ENCODE peak calls at places on chromosomes 1 and 21, in four cellular contexts. S, Z, A and D are unnamed samples.

GRCh38 chr1:16076871-16077250 is 3.4 kb upstream of the FAM131C start:
- DNase-seq in S (no peak), Z (peak; percentile 67), A (no peak), D (peak; percentile 33)

GRCh38 chr1:192958871-192959270 is 100.3 kb downstream of the UCHL5 start:
- DNase-seq in S (no peak), A (no peak), Z (no peak), D (peak; percentile 74)

GRCh38 chr21:37915516-37915915 is 741 bp downstream of the KCNJ6 start:
- DNase-seq in Z (no peak), A (no peak), S (no peak), D (no peak)

GRCh38 chr1:150973826-150974579 is 632 bp downstream of the CERS2 start:
- DNase-seq in A (no peak), S (no peak), Z (no peak), D (no peak)

GRCh38 chr1:41851589-41851988 is 67.1 kb downstream of the HIVEP3 start:
- DNase-seq in A (no peak), Z (peak; percentile 14), S (no peak), D (peak; percentile 86)

GRCh38 chr1:245079021-245079609 is 75.7 kb upstream of the KIF26B start:
- DNase-seq in S (no peak), A (peak; percentile 29), Z (peak; percentile 59), D (peak; percentile 77)

GRCh38 chr1:206503591-206504362 is 3.6 kb upstream of the RASSF5 start:
- DNase-seq in Z (peak; percentile 29), S (peak; percentile 79), A (peak; percentile 15), D (peak; percentile 98)

GRCh38 chr1:230232352-230232751 is 165.3 kb downstream of the GALNT2 start:
- DNase-seq in S (no peak), Z (no peak), A (no peak), D (peak; percentile 10)

GRCh38 chr1:159854101-159854692 is 8.3 kb downstream of the VSIG8 start:
- DNase-seq in Z (peak; percentile 69), S (peak; percentile 27), A (no peak), D (no peak)

GRCh38 chr1:27336756-27337155 is 5.1 kb upstream of the SYTL1 start:
- DNase-seq in A (no peak), Z (no peak), S (no peak), D (no peak)

GRCh38 chr1:20199410-20199809 is 13.1 kb upstream of the PLA2G2C start:
- DNase-seq in A (no peak), S (no peak), Z (no peak), D (no peak)

GRCh38 chr1:14263671-14264070 is 334.8 kb upstream of the KAZN start:
- DNase-seq in S (no peak), Z (no peak), A (no peak), D (no peak)

GRCh38 chr1:212283741-212284140 is 1.5 kb upstream of the PPP2R5A start:
- DNase-seq in S (no peak), Z (no peak), A (no peak), D (no peak)

GRCh38 chr21:33078907-33079582 is 9.1 kb downstream of the OLIG1 start:
- DNase-seq in Z (peak; percentile 41), S (peak; percentile 53), A (peak; percentile 17), D (peak; percentile 84)

GRCh38 chr1:176879784-176880620 is 284.5 kb downstream of the ASTN1 start:
- DNase-seq in Z (no peak), A (no peak), S (peak; percentile 93), D (no peak)

GRCh38 chr1:31584869-31585735 is 8.8 kb downstream of the TINAGL1 start:
- DNase-seq in A (no peak), Z (no peak), S (no peak), D (no peak)

GRCh38 chr1:31583082-31583994 is 7.0 kb downstream of the TINAGL1 start:
- DNase-seq in A (no peak), Z (no peak), S (no peak), D (no peak)

GRCh38 chr1:31585736-31586365 is 9.5 kb downstream of the TINAGL1 start:
- DNase-seq in S (no peak), A (no peak), Z (no peak), D (no peak)

GRCh38 chr1:31581821-31582810 is 5.8 kb downstream of the TINAGL1 start:
- DNase-seq in S (no peak), A (no peak), Z (no peak), D (no peak)

DNA sequence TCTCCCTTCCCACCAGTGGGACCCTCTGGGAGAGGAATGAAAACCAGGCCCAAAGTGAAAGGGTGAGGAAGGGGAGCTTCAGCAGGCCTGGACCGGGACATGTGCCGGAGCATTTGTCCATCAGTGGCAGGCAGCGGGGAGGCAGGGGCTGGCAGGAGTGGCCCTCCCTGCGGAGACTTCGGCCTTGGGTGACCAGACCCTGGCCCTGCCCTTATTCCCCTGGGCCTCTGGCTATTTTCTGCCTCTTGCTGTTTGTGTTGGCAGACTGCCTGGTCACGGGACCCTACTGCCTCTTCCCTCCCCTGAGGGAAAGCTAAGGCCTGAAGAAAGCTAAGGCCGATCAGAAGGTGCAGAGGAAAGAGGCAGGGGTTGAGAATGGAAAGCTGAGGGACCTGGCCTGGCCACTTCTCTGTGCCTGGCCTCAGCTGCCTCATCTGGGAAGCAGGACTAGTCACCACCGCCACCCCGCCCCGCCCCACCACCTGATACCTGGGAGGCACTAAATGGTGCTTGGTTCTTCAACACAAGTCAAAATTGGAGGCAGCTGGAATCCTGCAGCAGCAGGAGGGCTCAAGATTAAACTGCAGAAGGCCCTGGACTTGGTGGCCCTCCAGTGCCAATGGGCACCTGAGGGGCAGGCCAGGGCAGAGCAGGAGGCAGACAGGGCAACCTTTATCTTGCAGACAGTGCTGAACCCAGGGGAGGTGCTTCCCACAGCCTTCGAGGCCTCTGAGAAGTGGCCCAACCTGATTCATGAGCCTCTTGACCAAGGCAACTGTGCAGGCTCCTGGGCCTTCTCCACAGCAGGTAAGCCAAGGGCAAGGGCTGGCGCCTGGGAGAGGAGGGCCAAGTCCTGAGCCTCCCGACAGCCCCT is 7.9 kb downstream of the TINAGL1 start:
- DNase-seq in Z (no peak), A (peak; percentile 80), S (no peak), D (peak; percentile 53)
- TF ChIP-seq MAZ in Z (no peak), A (no peak), S (no peak), D (no peak)

DNA sequence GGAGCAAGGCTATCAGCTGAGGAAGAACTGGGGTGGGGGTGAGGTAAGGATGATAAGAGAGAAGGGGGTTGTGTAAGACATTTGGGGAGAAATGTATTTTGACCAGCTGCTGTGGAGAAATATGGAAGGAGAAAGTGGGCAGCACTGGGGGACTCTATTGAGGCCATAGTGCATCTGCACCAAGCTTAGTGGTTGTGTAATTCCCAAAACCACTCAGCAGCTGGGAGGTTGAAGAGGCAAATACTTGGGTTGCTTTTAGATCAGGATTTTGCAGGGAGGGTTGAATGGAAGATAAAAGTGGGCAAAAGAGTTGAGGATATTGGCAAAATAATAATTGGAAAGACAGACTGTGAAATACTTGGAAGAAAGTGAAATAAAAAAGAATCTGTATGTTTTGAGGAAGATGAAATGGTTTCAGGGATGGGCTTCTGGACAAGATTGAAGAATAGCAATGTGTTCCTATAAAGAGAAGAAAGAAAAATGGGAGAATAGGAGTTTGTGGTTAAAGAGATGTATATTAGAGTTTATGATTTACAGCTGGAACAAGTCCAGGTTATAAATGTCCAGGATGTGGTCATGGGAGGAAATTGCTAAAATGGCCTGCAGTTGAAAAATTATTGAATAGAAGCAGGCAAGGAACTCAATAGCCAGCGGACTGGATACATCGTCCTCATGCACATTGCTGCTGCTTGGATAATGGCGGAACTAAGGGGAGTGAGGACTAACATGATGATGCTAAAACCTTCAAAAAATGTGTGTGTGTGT is 162.7 kb downstream of the DNM3 start:
- DNase-seq in A (no peak), S (no peak), Z (no peak), D (peak; percentile 17)
- TF ChIP-seq CEBPB in A (no peak), S (no peak), Z (no peak), D (no peak)

DNA sequence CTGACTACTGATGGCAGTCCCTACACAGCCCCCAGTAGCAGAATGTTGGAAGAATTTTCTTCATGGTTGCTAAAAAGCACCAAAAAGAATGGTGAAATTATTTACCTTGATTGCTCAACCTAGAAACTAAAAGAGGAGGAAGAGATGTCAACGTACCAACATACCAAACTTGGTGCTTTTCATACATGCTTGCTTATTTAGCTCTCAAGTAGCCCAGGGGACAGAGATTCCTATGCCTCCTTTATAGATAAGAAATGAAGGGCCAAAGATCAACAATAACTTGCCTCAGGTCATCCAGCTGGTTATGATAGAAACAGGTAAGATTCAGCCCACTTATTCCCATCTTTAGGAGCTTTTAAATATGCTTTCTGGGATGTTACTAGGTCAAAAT is 170.6 kb downstream of the PIGK start:
- DNase-seq in A (no peak), Z (no peak), S (no peak), D (no peak)
- TF ChIP-seq MAZ in A (no peak), Z (no peak), S (no peak), D (no peak)

GRCh38 chr1:231606712-231607111 is 19.9 kb upstream of the DISC1 start:
- DNase-seq in S (no peak), Z (no peak), A (no peak), D (peak; percentile 43)
- TF ChIP-seq CEBPB in S (no peak), Z (no peak), A (no peak), D (no peak)

DNA sequence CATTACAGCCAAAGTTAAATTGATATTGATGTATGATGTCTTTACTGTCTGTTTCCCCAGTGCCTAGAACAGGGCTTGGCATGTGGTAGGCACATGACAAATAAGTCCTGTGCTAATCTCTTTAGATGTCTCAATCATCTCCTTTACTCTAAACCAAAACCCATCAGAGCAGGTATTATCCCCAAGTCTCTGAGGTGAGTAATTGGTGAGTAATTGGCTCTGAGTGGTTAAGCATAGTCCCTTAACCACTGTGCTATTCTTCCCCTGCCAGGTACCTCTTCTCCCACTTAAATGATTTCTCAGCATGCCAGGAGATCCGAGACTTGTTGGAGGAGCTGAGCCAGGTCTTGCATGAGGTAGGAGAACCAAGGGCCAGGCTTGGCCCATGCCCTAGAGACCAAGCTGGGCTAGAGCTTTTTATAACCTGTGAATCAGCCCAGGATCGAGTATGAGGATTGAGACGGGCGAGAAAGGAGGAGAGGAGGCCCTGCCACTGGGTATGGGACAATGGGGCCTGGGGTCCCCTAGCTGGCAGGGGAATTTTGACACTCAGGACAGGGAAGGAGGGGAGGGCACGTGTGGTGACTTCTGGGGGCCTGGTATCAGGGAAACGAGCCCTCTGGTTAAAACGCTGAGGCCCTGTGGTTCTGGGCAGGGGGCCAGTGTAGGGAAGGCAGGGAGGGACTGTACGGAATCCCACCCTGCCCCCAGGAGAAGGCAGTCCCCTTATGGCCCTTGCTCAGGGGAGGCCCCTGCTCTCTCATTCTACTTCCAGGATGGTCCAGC is 4.5 kb downstream of the CNKSR1 start:
- DNase-seq in S (no peak), Z (no peak), A (no peak), D (peak; percentile 13)
- TF ChIP-seq MAZ in S (no peak), Z (no peak), A (no peak), D (no peak)

DNA sequence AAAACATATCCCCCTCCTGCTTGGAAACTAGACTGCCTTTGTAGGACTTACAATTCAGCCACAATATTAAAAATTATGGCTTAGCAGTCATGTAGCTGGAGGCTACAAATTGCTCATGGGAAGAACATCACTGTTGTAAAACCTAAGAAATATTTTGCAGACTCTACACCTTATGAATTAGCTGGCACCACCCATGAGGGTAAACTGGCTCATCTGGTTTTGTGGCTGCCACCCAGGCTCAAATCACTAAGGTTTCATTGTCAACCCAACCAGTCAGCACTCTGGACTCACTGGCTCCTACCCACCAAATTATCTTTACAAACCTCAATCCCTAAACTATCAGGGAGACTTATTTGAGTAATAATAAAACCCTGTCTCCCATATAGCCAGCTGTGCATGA is 100.7 kb upstream of the OLFM3 start:
- DNase-seq in Z (no peak), S (no peak), A (no peak), D (no peak)
- TF ChIP-seq CEBPB in Z (no peak), S (no peak), A (no peak), D (no peak)

GRCh38 chr1:218823291-218823900 is 350.3 kb upstream of the LYPLAL1 start:
- DNase-seq in A (no peak), Z (peak; percentile 65), S (no peak), D (peak; percentile 94)
- TF ChIP-seq MAZ in A (no peak), Z (no peak), S (no peak), D (no peak)